ENCODE peak calls at places on chromosomes 1 and 21, in eight cellular contexts. E is GM12865, K is astrocyte of the spinal cord, B is heart left ventricle, Y is dorsolateral prefrontal cortex, G is endodermal cell, W is breast epithelium, M is HFF-Myc. I is an unnamed sample.

GRCh38 chr1:203464226-203464625 is 11.4 kb upstream of the PRELP start:
- DNase-seq in E (no peak), W (peak; percentile 67), B (no peak), M (no peak), G (no peak), Y (no peak), K (no peak), I (no peak)

GRCh38 chr1:40742363-40743061 is 41.1 kb upstream of the KCNQ4 start:
- DNase-seq in M (no peak), Y (no peak), G (no peak), W (no peak), E (no peak), K (no peak), B (no peak), I (no peak)

GRCh38 chr21:40618216-40618615 is 228.7 kb downstream of the DSCAM start:
- DNase-seq in G (no peak), K (no peak), B (no peak), W (no peak), Y (no peak), E (no peak), M (no peak), I (no peak)

GRCh38 chr1:111517464-111518225 is 14.2 kb upstream of the ADORA3 start:
- DNase-seq in B (no peak), K (no peak), E (peak; percentile 64), Y (no peak), M (no peak), W (no peak), G (no peak), I (no peak)

GRCh38 chr1:206783506-206783905 is 11.2 kb upstream of the IL10 start:
- DNase-seq in W (no peak), K (no peak), Y (no peak), G (no peak), E (no peak), B (no peak), M (no peak), I (no peak)

GRCh38 chr1:20138961-20139550 is at the start of gene PLA2G2F:
- DNase-seq in G (no peak), M (no peak), B (no peak), W (no peak), E (no peak), K (no peak), Y (no peak), I (no peak)

GRCh38 chr1:30805301-30806003 is 47.9 kb upstream of the LAPTM5 start:
- DNase-seq in K (no peak), G (no peak), M (no peak), B (no peak), E (no peak), Y (no peak), W (no peak), I (no peak)

GRCh38 chr1:161090617-161091016 is 1.3 kb upstream of the NECTIN4 start:
- DNase-seq in B (no peak), G (peak; percentile 1), W (no peak), K (no peak), E (no peak), M (no peak), Y (no peak), I (no peak)

GRCh38 chr1:207276465-207276864 is 45.0 kb upstream of the CD55 start:
- DNase-seq in K (no peak), B (no peak), M (no peak), Y (no peak), G (no peak), E (no peak), W (no peak), I (no peak)

GRCh38 chr1:2801046-2801445 is 447 bp downstream of the TTC34 start:
- DNase-seq in W (no peak), B (no peak), Y (no peak), K (no peak), G (no peak), M (no peak), E (no peak), I (no peak)

GRCh38 chr1:2800664-2801045 is 838 bp downstream of the TTC34 start:
- DNase-seq in B (no peak), G (no peak), W (no peak), Y (no peak), E (no peak), M (no peak), K (no peak), I (peak; percentile 49)

GRCh38 chr1:2802421-2802961 is 998 bp upstream of the TTC34 start:
- DNase-seq in W (no peak), K (no peak), M (no peak), B (no peak), E (no peak), Y (no peak), G (no peak), I (no peak)

GRCh38 chr1:2803086-2803930 is 1.8 kb upstream of the TTC34 start:
- DNase-seq in K (no peak), E (no peak), Y (no peak), M (no peak), G (no peak), B (no peak), W (no peak), I (peak; percentile 47)

DNA sequence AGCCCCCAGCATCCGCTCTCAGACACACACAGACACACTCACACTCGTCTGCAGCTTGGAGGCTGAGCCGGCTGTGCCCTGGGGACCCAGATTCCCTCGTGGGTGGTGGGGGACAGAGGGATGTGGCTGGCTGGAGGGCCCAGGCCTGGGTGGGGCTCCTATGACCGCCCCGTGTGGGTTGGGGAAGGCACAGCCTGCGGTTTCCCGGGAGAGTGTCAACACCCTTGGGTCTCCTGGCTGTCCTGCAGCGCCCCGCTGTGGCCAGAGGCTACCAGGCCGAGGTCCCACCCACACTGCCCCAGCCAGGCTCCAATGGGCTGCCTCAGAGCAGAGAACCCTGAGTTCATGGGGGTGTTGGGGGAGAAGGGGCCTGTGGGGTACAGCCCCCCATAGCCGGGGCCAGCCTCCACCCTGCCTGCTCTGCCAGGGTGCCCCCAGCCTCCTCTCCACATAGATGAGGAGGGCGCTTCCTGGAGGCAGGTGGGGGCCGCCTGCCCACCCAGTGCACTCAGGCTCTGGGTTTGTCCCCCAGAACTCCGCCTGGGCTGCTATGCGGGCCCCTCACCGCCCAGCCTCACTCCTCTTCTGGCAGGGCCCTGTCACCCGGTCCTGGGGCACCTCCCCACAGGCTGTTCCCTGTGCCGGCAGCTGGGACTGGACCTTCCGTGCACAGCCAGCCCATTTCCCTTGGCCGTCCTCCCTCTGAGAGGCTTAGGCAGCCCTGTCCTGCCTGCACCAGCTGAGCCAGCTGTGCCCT is at the start of gene TTC34:
- DNase-seq in W (no peak), E (peak; percentile 39), K (no peak), Y (no peak), B (no peak), G (no peak), M (no peak), I (no peak)
- H3K4me3 ChIP-seq in W (no peak within 1 kb of the TSS), E (no peak within 1 kb of the TSS), K (no peak within 1 kb of the TSS), Y (no peak within 1 kb of the TSS), B (no peak within 1 kb of the TSS), G (no peak within 1 kb of the TSS), M (no peak within 1 kb of the TSS), I (no peak within 1 kb of the TSS)

GRCh38 chr1:245279346-245279745 is 124.6 kb downstream of the KIF26B start:
- DNase-seq in W (no peak), M (no peak), E (no peak), Y (no peak), G (no peak), K (no peak), B (no peak), I (no peak)

GRCh38 chr1:245278846-245279245 is 124.1 kb downstream of the KIF26B start:
- DNase-seq in W (no peak), Y (no peak), E (no peak), M (no peak), B (no peak), G (no peak), K (no peak), I (no peak)

GRCh38 chr1:245276426-245276825 is 121.6 kb downstream of the KIF26B start:
- DNase-seq in M (no peak), B (no peak), K (no peak), G (no peak), W (no peak), Y (no peak), E (no peak), I (no peak)

GRCh38 chr1:245272676-245273075 is 117.9 kb downstream of the KIF26B start:
- DNase-seq in M (no peak), B (no peak), G (no peak), E (peak; percentile 9), K (no peak), Y (no peak), W (no peak), I (no peak)

DNA sequence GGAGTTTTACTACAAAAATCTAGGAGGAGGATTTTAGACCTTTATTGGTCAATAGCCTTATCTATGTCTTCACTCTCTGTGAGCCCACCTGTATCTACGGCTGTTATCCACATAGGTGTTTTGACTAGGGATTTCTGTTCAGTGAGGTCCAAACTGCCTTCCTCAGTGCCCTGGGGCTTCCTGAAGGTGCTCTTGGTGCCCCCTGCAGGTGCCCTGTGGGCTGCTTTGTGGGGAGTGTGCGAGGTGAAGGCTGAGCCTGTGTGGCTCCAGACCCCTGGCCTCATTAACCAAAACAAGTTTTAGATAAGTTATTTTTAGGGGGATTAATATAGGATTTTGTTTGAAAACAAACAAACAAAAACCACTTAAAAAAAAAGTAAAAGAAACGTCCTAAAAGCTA is 122.5 kb downstream of the KIF26B start:
- DNase-seq in M (no peak), K (no peak), E (peak; percentile 9), G (peak; percentile 83), Y (no peak), B (no peak), W (no peak), I (no peak)
- TF ChIP-seq CTCF in M (peak; percentile 29), K (no peak), E (peak; percentile 8), G (peak; percentile 86), Y (no peak), B (no peak), W (no peak), I (no peak)

GRCh38 chr21:43918385-43918947 is 53.4 kb downstream of the AGPAT3 start:
- DNase-seq in K (no peak), W (no peak), B (no peak), M (no peak), G (no peak), E (no peak), Y (no peak), I (no peak)

GRCh38 chr21:43916076-43916475 is 51.1 kb downstream of the AGPAT3 start:
- DNase-seq in M (no peak), Y (no peak), G (no peak), E (no peak), W (no peak), K (no peak), B (no peak), I (no peak)

GRCh38 chr21:43919283-43919682 is 54.3 kb downstream of the AGPAT3 start:
- DNase-seq in Y (no peak), G (no peak), B (no peak), W (no peak), M (no peak), K (no peak), E (no peak), I (no peak)

GRCh38 chr21:43916691-43917514 is 51.9 kb downstream of the AGPAT3 start:
- DNase-seq in B (no peak), K (no peak), G (peak; percentile 66), M (no peak), E (peak; percentile 85), Y (no peak), W (no peak), I (no peak)

GRCh38 chr21:43917515-43918384 is 52.7 kb downstream of the AGPAT3 start:
- DNase-seq in M (no peak), Y (no peak), G (no peak), W (no peak), K (no peak), B (no peak), E (peak; percentile 72), I (no peak)
- H3K4me3 ChIP-seq in M (no peak overlapping the region), Y (no peak overlapping the region), G (no peak overlapping the region), W (peak overlapping the region; percentile 46), K (no peak overlapping the region), B (peak overlapping the region; percentile 31), E (peak overlapping the region; percentile 71), I (no peak overlapping the region)

GRCh38 chr1:215567491-215568286 is 585 bp downstream of the KCTD3 start:
- DNase-seq in W (peak; percentile 40), E (peak; percentile 65), M (peak; percentile 21), K (peak; percentile 65), G (peak; percentile 86), B (peak; percentile 36), Y (peak; percentile 46), I (peak; percentile 84)
- TF ChIP-seq CTCF in W (no peak), E (no peak), M (no peak), K (no peak), G (peak; percentile 10), B (no peak), Y (no peak), I (no peak)